ENCODE peak calls at places on chromosomes 16 and 17, in ten cellular contexts. J is natural killer cell treated with Interleukin-12 subunit alpha and Interleukin-12 subunit beta and Interleukin-15 and Interleukin-18, amount 100 ng/mL, for 72 hours; M is T-helper 1 cell; D is stimulated activated CD4-positive, alpha-beta T cell treated with anti-CD3 and anti-CD28 coated beads, Interleukin-4, amount 100 ng/mL, for 1 hour; P is activated CD8-positive, alpha-beta T cell treated with anti-CD3 and anti-CD28 coated beads, Interleukin-2, amount 10 ng/mL, durations not matched to agents 7 days and 5 days; I is left colon; G is NCI-H345; V is astrocyte of the spinal cord; C is HCEC 1CT; W is CD8-positive, alpha-beta memory T cell. F is an unnamed sample.

GRCh38 chr17:75734674-75735294 is 13.5 kb downstream of the ITGB4 start:
- DNase-seq in J (no peak), M (no peak), D (no peak), P (no peak), I (no peak), G (no peak), V (no peak), C (no peak), W (no peak), F (no peak)

GRCh38 chr17:1095853-1096675 is 83.7 kb downstream of the ABR start:
- DNase-seq in J (no peak), M (no peak), D (no peak), P (no peak), I (no peak), G (no peak), V (no peak), C (no peak), W (no peak), F (no peak)

GRCh38 chr17:78581304-78581703 is 4.1 kb upstream of the DNAH17 start:
- DNase-seq in J (no peak), M (no peak), D (no peak), P (no peak), I (no peak), G (no peak), V (no peak), C (no peak), W (no peak), F (no peak)

GRCh38 chr17:68255731-68256538 is 8.1 kb downstream of the AMZ2 start:
- DNase-seq in J (no peak), M (no peak), D (no peak), P (no peak), I (no peak), G (no peak), V (no peak), C (no peak), W (no peak), F (no peak)

GRCh38 chr17:66268247-66268927 is 34.0 kb upstream of the PRKCA start:
- DNase-seq in J (no peak), M (no peak), D (no peak), P (no peak), I (no peak), G (no peak), V (peak), C (peak), W (no peak), F (peak)

GRCh38 chr16:88570691-88571092 is 489 bp downstream of the ZC3H18 start:
- DNase-seq in J (no peak), M (peak), D (peak), P (peak), I (no peak), G (no peak), V (peak), C (peak), W (peak), F (peak)

GRCh38 chr17:37820313-37821024 is 75.6 kb upstream of the HNF1B start:
- DNase-seq in J (no peak), M (no peak), D (no peak), P (no peak), I (no peak), G (no peak), V (no peak), C (no peak), W (no peak), F (no peak)

GRCh38 chr17:69558796-69559195 is 144.3 kb downstream of the MAP2K6 start:
- DNase-seq in J (no peak), M (no peak), D (no peak), P (no peak), I (no peak), G (no peak), V (no peak), C (no peak), W (no peak), F (no peak)

GRCh38 chr17:56543280-56543679 is 50.2 kb upstream of the NOG start:
- DNase-seq in J (no peak), M (no peak), D (no peak), P (no peak), I (no peak), G (no peak), V (no peak), C (no peak), W (no peak), F (no peak)

GRCh38 chr16:86661715-86662114 is 83.4 kb downstream of the FOXL1 start:
- DNase-seq in J (no peak), M (no peak), D (no peak), P (no peak), I (no peak), G (no peak), V (peak), C (peak), W (no peak), F (no peak)

GRCh38 chr16:10608687-10609409 is 28.4 kb upstream of the EMP2 start:
- DNase-seq in J (peak), M (no peak), D (no peak), P (no peak), I (no peak), G (no peak), V (no peak), C (peak), W (no peak), F (no peak)

GRCh38 chr17:79800325-79801155 is 3.7 kb upstream of the CBX8 start:
- DNase-seq in J (no peak), M (no peak), D (peak), P (peak), I (no peak), G (peak), V (peak), C (peak), W (no peak), F (peak)

GRCh38 chr16:4550587-4550986 is 5.6 kb upstream of the C16orf96 start:
- DNase-seq in J (no peak), M (no peak), D (no peak), P (no peak), I (no peak), G (no peak), V (no peak), C (no peak), W (no peak), F (no peak)

GRCh38 chr17:72434581-72434980 is 313.8 kb downstream of the SOX9 start:
- DNase-seq in J (no peak), M (no peak), D (no peak), P (no peak), I (no peak), G (no peak), V (no peak), C (no peak), W (no peak), F (no peak)

GRCh38 chr16:23914935-23915549 is 79.3 kb downstream of the PRKCB start:
- DNase-seq in J (no peak), M (no peak), D (no peak), P (no peak), I (peak), G (peak), V (no peak), C (no peak), W (no peak), F (no peak)

GRCh38 chr16:51762081-51762995 is 611.3 kb upstream of the SALL1 start:
- DNase-seq in J (no peak), M (peak), D (peak), P (peak), I (peak), G (peak), V (peak), C (peak), W (peak), F (peak)

GRCh38 chr17:1882836-1883235 is 53.0 kb downstream of the RPA1 start:
- DNase-seq in J (no peak), M (no peak), D (no peak), P (peak), I (no peak), G (peak), V (peak), C (peak), W (no peak), F (peak)

GRCh38 chr17:83193336-83194188 is 114.2 kb downstream of the METRNL start:
- DNase-seq in J (peak), M (no peak), D (no peak), P (no peak), I (peak), G (no peak), V (peak), C (no peak), W (no peak), F (no peak)

GRCh38 chr16:89089142-89089541 is 4.5 kb upstream of the ACSF3 start:
- DNase-seq in J (no peak), M (no peak), D (no peak), P (no peak), I (no peak), G (no peak), V (no peak), C (no peak), W (no peak), F (no peak)

GRCh38 chr17:64196626-64197025 is 66.4 kb downstream of the TEX2 start:
- DNase-seq in J (no peak), M (no peak), D (no peak), P (no peak), I (no peak), G (no peak), V (peak), C (peak), W (no peak), F (peak)

GRCh38 chr17:3890082-3890892 is 2.6 kb downstream of the CAMKK1 start:
- DNase-seq in J (no peak), M (no peak), D (peak), P (no peak), I (peak), G (peak), V (peak), C (peak), W (no peak), F (peak)

F was measured in LHCN-M2.